ENCODE peak calls at places on chromosome 22, in five cellular contexts. One of them, this sample, is unnamed. For H3K4me1, the result is how much of the 10 kb centered on the place peaks cover.

GRCh38 chr22:17198188-17199130 is 20.8 kb downstream of the ADA2 start:
- DNase-seq in Peyer's patch: no peak
- DNase-seq in psoas muscle: peak
- DNase-seq in gastrocnemius medialis: no peak
- DNase-seq in stomach: no peak
- DNase-seq in this sample: no peak

GRCh38 chr22:44155115-44155514 is 25.6 kb upstream of the PARVG start:
- DNase-seq in Peyer's patch: no peak
- DNase-seq in gastrocnemius medialis: no peak
- DNase-seq in psoas muscle: peak
- DNase-seq in stomach: no peak
- DNase-seq in this sample: no peak

GRCh38 chr22:39593061-39593930 is 22.7 kb downstream of the CACNA1I start:
- DNase-seq in psoas muscle: no peak
- DNase-seq in gastrocnemius medialis: no peak
- DNase-seq in Peyer's patch: no peak
- DNase-seq in stomach: no peak
- DNase-seq in this sample: no peak

GRCh38 chr22:23834830-23835772 is 3.7 kb downstream of the DERL3 start:
- DNase-seq in psoas muscle: peak
- DNase-seq in Peyer's patch: no peak
- DNase-seq in gastrocnemius medialis: peak
- DNase-seq in stomach: peak
- DNase-seq in this sample: no peak

GRCh38 chr22:19111140-19111539 is 11.1 kb downstream of the DGCR2 start:
- DNase-seq in psoas muscle: no peak
- DNase-seq in gastrocnemius medialis: peak
- DNase-seq in Peyer's patch: no peak
- DNase-seq in stomach: no peak
- DNase-seq in this sample: no peak

GRCh38 chr22:17888855-17889254 is 114.6 kb upstream of the BID start:
- DNase-seq in gastrocnemius medialis: peak
- DNase-seq in Peyer's patch: no peak
- DNase-seq in psoas muscle: no peak
- DNase-seq in stomach: no peak
- DNase-seq in this sample: no peak

GRCh38 chr22:47307326-47307725 is 544.9 kb downstream of the TBC1D22A start:
- DNase-seq in gastrocnemius medialis: no peak
- DNase-seq in Peyer's patch: no peak
- DNase-seq in stomach: no peak
- DNase-seq in psoas muscle: no peak
- DNase-seq in this sample: no peak

GRCh38 chr22:47474464-47474863 is 712.0 kb downstream of the TBC1D22A start:
- DNase-seq in Peyer's patch: no peak
- DNase-seq in stomach: no peak
- DNase-seq in gastrocnemius medialis: no peak
- DNase-seq in psoas muscle: no peak
- DNase-seq in this sample: no peak

GRCh38 chr22:20624161-20624616 is 116.8 kb downstream of the MED15 start:
- DNase-seq in Peyer's patch: no peak
- DNase-seq in stomach: no peak
- DNase-seq in psoas muscle: peak
- DNase-seq in gastrocnemius medialis: no peak
- DNase-seq in this sample: no peak

GRCh38 chr22:45170001-45170466 is 6.3 kb downstream of the NUP50 start:
- DNase-seq in Peyer's patch: peak
- DNase-seq in psoas muscle: no peak
- DNase-seq in gastrocnemius medialis: no peak
- DNase-seq in stomach: no peak
- DNase-seq in this sample: no peak

GRCh38 chr22:44869196-44869595 is 116.8 kb downstream of the ARHGAP8 start:
- DNase-seq in psoas muscle: no peak
- DNase-seq in Peyer's patch: no peak
- DNase-seq in gastrocnemius medialis: no peak
- DNase-seq in stomach: no peak
- DNase-seq in this sample: no peak

GRCh38 chr22:26589845-26590524 is at the start of gene TPST2:
- DNase-seq in stomach: peak
- DNase-seq in gastrocnemius medialis: peak
- DNase-seq in psoas muscle: peak
- DNase-seq in Peyer's patch: peak
- DNase-seq in this sample: peak

GRCh38 chr22:50269573-50270301 is 443 bp downstream of the MAPK11 start:
- DNase-seq in stomach: no peak
- DNase-seq in psoas muscle: no peak
- DNase-seq in Peyer's patch: no peak
- DNase-seq in gastrocnemius medialis: no peak
- DNase-seq in this sample: no peak

GRCh38 chr22:41603873-41604332 is 14.3 kb upstream of the PMM1 start:
- DNase-seq in psoas muscle: no peak
- DNase-seq in gastrocnemius medialis: no peak
- DNase-seq in stomach: no peak
- DNase-seq in Peyer's patch: peak
- DNase-seq in this sample: peak

GRCh38 chr22:43228330-43228729 is 41.4 kb upstream of the TTLL12 start:
- DNase-seq in stomach: peak
- DNase-seq in Peyer's patch: no peak
- DNase-seq in psoas muscle: no peak
- DNase-seq in gastrocnemius medialis: no peak
- DNase-seq in this sample: no peak

GRCh38 chr22:39133871-39134270 is 18.6 kb downstream of the CBX7 start:
- DNase-seq in psoas muscle: peak
- DNase-seq in stomach: no peak
- DNase-seq in Peyer's patch: no peak
- DNase-seq in gastrocnemius medialis: no peak
- DNase-seq in this sample: no peak

GRCh38 chr22:19065298-19065859 is 56.8 kb downstream of the DGCR2 start:
- DNase-seq in psoas muscle: no peak
- DNase-seq in gastrocnemius medialis: no peak
- DNase-seq in Peyer's patch: peak
- DNase-seq in stomach: no peak
- DNase-seq in this sample: no peak

GRCh38 chr22:44261861-44262595 is 50.7 kb downstream of the SHISAL1 start:
- DNase-seq in stomach: no peak
- DNase-seq in psoas muscle: peak
- DNase-seq in gastrocnemius medialis: no peak
- DNase-seq in Peyer's patch: no peak
- DNase-seq in this sample: no peak

GRCh38 chr22:23509571-23510302 is 70.4 kb downstream of the IGLL1 start:
- DNase-seq in stomach: no peak
- DNase-seq in gastrocnemius medialis: no peak
- DNase-seq in psoas muscle: peak
- DNase-seq in Peyer's patch: no peak
- DNase-seq in this sample: no peak

GRCh38 chr22:48785792-48786678 is 1041.6 kb downstream of the BRD1 start:
- DNase-seq in gastrocnemius medialis: no peak
- DNase-seq in Peyer's patch: no peak
- DNase-seq in stomach: no peak
- DNase-seq in psoas muscle: no peak
- DNase-seq in this sample: no peak

GRCh38 chr22:46069518-46070214 is 80.7 kb upstream of the PPARA start:
- DNase-seq in psoas muscle: peak
- DNase-seq in gastrocnemius medialis: peak
- DNase-seq in Peyer's patch: peak
- DNase-seq in stomach: peak
- DNase-seq in this sample: peak

GRCh38 chr22:39414886-39415285 is 15.3 kb downstream of the TAB1 start:
- DNase-seq in psoas muscle: peak
- DNase-seq in stomach: no peak
- DNase-seq in Peyer's patch: no peak
- DNase-seq in gastrocnemius medialis: peak
- DNase-seq in this sample: no peak

GRCh38 chr22:20305894-20306645 is 13.8 kb downstream of the DGCR6L start:
- DNase-seq in Peyer's patch: no peak
- DNase-seq in psoas muscle: no peak
- DNase-seq in stomach: no peak
- DNase-seq in gastrocnemius medialis: no peak
- DNase-seq in this sample: no peak

GRCh38 chr22:50182176-50183081 is 3.3 kb upstream of the TRABD start:
- DNase-seq in psoas muscle: peak
- DNase-seq in stomach: peak
- DNase-seq in gastrocnemius medialis: no peak
- DNase-seq in Peyer's patch: no peak
- DNase-seq in this sample: no peak

GRCh38 chr22:17810570-17811116 is 36.4 kb upstream of the BID start:
- DNase-seq in stomach: peak
- DNase-seq in psoas muscle: no peak
- DNase-seq in Peyer's patch: no peak
- DNase-seq in gastrocnemius medialis: no peak
- DNase-seq in this sample: no peak

GRCh38 chr22:43136255-43136654 is 6.9 kb downstream of the MCAT start:
- DNase-seq in stomach: peak
- DNase-seq in psoas muscle: no peak
- DNase-seq in Peyer's patch: peak
- DNase-seq in gastrocnemius medialis: no peak
- DNase-seq in this sample: peak

GRCh38 chr22:32831571-32831970 is 30.1 kb downstream of the TIMP3 start:
- DNase-seq in psoas muscle: no peak
- DNase-seq in gastrocnemius medialis: no peak
- DNase-seq in stomach: no peak
- DNase-seq in Peyer's patch: no peak
- DNase-seq in this sample: no peak
- H3K27ac ChIP-seq in psoas muscle: no peak
- H3K27ac ChIP-seq in gastrocnemius medialis: peak
- H3K27ac ChIP-seq in stomach: peak
- H3K27ac ChIP-seq in Peyer's patch: no peak
- H3K27ac ChIP-seq in this sample: no peak

DNA sequence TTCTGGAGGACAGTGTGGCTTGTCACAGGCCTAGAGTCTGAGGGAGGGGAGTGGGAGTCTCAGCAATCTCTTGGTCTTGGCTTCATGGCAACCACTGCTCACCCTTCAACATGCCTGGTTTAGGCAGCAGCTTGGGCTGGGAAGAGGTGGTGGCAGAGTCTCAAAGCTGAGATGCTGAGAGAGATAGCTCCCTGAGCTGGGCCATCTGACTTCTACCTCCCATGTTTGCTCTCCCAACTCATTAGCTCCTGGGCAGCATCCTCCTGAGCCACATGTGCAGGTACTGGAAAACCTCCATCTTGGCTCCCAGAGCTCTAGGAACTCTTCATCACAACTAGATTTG is 13.0 kb downstream of the PIK3IP1 start:
- DNase-seq in psoas muscle: no peak
- DNase-seq in Peyer's patch: no peak
- DNase-seq in stomach: no peak
- DNase-seq in gastrocnemius medialis: no peak
- DNase-seq in this sample: no peak
- H3K4me1 ChIP-seq in psoas muscle: under half
- H3K4me1 ChIP-seq in Peyer's patch: under half
- H3K4me1 ChIP-seq in stomach: under half
- H3K4me1 ChIP-seq in gastrocnemius medialis: under half
- H3K4me1 ChIP-seq in this sample: half or more

GRCh38 chr22:30325065-30325720 is 1.5 kb downstream of the TBC1D10A start:
- DNase-seq in psoas muscle: peak
- DNase-seq in gastrocnemius medialis: peak
- DNase-seq in stomach: peak
- DNase-seq in Peyer's patch: no peak
- DNase-seq in this sample: no peak

GRCh38 chr22:30326704-30327362 is at the start of gene TBC1D10A:
- DNase-seq in psoas muscle: peak
- DNase-seq in stomach: peak
- DNase-seq in Peyer's patch: peak
- DNase-seq in gastrocnemius medialis: peak
- DNase-seq in this sample: peak

GRCh38 chr22:30328466-30329049 is 1.8 kb upstream of the TBC1D10A start:
- DNase-seq in gastrocnemius medialis: no peak
- DNase-seq in Peyer's patch: no peak
- DNase-seq in psoas muscle: no peak
- DNase-seq in stomach: no peak
- DNase-seq in this sample: no peak

GRCh38 chr22:30325724-30326703 is 727 bp downstream of the TBC1D10A start:
- DNase-seq in stomach: peak
- DNase-seq in gastrocnemius medialis: peak
- DNase-seq in psoas muscle: peak
- DNase-seq in Peyer's patch: peak
- DNase-seq in this sample: peak

DNA sequence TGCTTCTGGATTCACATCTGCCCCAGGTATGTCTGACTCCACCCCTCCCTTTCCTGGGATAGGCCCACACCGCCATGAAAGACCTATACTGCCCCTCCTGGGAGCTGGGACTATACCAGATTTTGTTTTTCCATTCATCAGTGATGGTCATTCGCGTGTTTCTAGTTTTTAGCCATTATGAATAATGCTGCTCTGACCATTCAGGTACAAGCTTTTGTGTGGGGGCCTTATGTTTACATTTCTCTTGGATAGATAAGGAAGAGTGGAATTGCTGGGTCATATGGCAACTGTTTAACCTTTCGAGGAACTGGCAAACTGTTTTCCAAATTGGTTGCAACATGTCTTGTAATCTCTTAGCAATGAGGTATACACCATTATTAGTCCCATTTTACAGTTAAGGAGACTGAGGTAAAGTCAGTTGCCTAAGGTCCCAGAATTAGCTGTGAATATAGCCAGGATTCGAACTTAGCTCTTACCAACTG is 1.2 kb upstream of the TBC1D10A start:
- DNase-seq in stomach: no peak
- DNase-seq in gastrocnemius medialis: no peak
- DNase-seq in psoas muscle: no peak
- DNase-seq in Peyer's patch: no peak
- DNase-seq in this sample: no peak
- H3K4me3 ChIP-seq in stomach: no peak
- H3K4me3 ChIP-seq in gastrocnemius medialis: no peak
- H3K4me3 ChIP-seq in psoas muscle: no peak
- H3K4me3 ChIP-seq in Peyer's patch: no peak
- H3K4me3 ChIP-seq in this sample: peak

DNA sequence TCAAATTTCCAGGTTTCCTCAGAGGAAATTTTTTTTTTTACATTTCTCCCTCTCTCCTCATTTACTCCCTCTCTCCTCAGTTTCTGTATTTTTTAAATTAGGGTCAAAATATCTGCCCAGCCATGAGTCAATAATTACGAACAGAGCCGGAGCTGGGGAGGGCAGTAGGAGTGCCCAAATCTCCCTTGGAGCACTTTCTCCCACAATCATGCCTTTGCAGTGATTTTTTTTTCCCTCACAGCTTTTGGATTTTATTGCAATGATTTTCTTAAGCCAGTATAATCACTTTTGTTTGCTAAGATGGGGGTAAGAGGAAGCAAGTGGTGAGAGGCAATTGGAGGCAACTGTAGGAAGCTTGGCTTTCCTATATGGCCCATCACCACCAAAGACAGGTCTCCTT is 192.4 kb upstream of the PITPNB start:
- DNase-seq in stomach: no peak
- DNase-seq in Peyer's patch: no peak
- DNase-seq in gastrocnemius medialis: no peak
- DNase-seq in psoas muscle: no peak
- DNase-seq in this sample: no peak
- H3K27ac ChIP-seq in stomach: no peak
- H3K27ac ChIP-seq in Peyer's patch: no peak
- H3K27ac ChIP-seq in gastrocnemius medialis: no peak
- H3K27ac ChIP-seq in psoas muscle: no peak
- H3K27ac ChIP-seq in this sample: no peak

This sample was measured in CD8-positive, alpha-beta memory T cell.